ENCODE peak calls at places on chromosomes 3 and 15, in four cellular contexts. V, Y, B and Z are unnamed samples.

GRCh38 chr3:128439226-128439625 is 27.5 kb downstream of the DNAJB8 start:
- DNase-seq in V (no peak), Y (no peak), B (no peak), Z (no peak)

GRCh38 chr3:166810741-166811445 is 569.2 kb downstream of the ZBBX start:
- DNase-seq in V (no peak), Y (no peak), B (no peak), Z (no peak)

GRCh38 chr3:187955076-187955952 is 198.6 kb upstream of the LPP start:
- DNase-seq in V (no peak), Y (no peak), B (peak; percentile 45), Z (no peak)

GRCh38 chr3:46584598-46585467 is 18.7 kb upstream of the LRRC2 start:
- DNase-seq in V (no peak), Y (no peak), B (no peak), Z (no peak)

GRCh38 chr3:14514323-14514720 is 25.8 kb downstream of the GRIP2 start:
- DNase-seq in V (no peak), Y (no peak), B (no peak), Z (no peak)

GRCh38 chr15:73856458-73857192 is 16.7 kb upstream of the TBC1D21 start:
- DNase-seq in V (no peak), Y (peak; percentile 27), B (no peak), Z (no peak)

GRCh38 chr15:82177291-82178010 is 85.1 kb downstream of the EFL1 start:
- DNase-seq in V (no peak), Y (no peak), B (no peak), Z (no peak)

GRCh38 chr15:100940785-100941379 is 21.7 kb downstream of the LRRK1 start:
- DNase-seq in V (no peak), Y (no peak), B (no peak), Z (no peak)

GRCh38 chr15:72034859-72035650 is 82.9 kb downstream of the MYO9A start:
- DNase-seq in V (no peak), Y (no peak), B (no peak), Z (no peak)

GRCh38 chr15:64263567-64263966 is 92.4 kb downstream of the CSNK1G1 start:
- DNase-seq in V (peak; percentile 19), Y (no peak), B (no peak), Z (no peak)

GRCh38 chr3:1007890-1008289 is 84.9 kb upstream of the CNTN6 start:
- DNase-seq in V (no peak), Y (no peak), B (no peak), Z (no peak)

GRCh38 chr3:97959863-97960262 is 12.4 kb downstream of the RIOX2 start:
- DNase-seq in V (no peak), Y (no peak), B (no peak), Z (no peak)

GRCh38 chr3:103873897-103874545 is 1439.2 kb downstream of the ZPLD1 start:
- DNase-seq in V (no peak), Y (no peak), B (no peak), Z (no peak)

GRCh38 chr15:101578443-101578894 is 73.7 kb downstream of the TM2D3 start:
- DNase-seq in V (no peak), Y (peak; percentile 61), B (peak; percentile 50), Z (peak; percentile 44)

GRCh38 chr3:170714562-170715535 is 129.0 kb upstream of the SLC7A14 start:
- DNase-seq in V (no peak), Y (no peak), B (no peak), Z (no peak)

GRCh38 chr15:85527907-85528306 is 147.5 kb downstream of the AKAP13 start:
- DNase-seq in V (no peak), Y (no peak), B (no peak), Z (no peak)

GRCh38 chr3:123688241-123688747 is 103.4 kb upstream of the HACD2 start:
- DNase-seq in V (no peak), Y (no peak), B (peak; percentile 60), Z (peak; percentile 21)

GRCh38 chr15:40357246-40357645 is 773 bp upstream of the DISP2 start:
- DNase-seq in V (no peak), Y (peak; percentile 47), B (no peak), Z (no peak)

GRCh38 chr3:48678056-48678455 is 7.7 kb downstream of the NCKIPSD start:
- DNase-seq in V (no peak), Y (no peak), B (no peak), Z (no peak)

GRCh38 chr3:69051796-69052566 is at the start of gene TMF1:
- DNase-seq in V (peak; percentile 97), Y (peak; percentile 90), B (peak; percentile 98), Z (peak; percentile 98)

GRCh38 chr3:193803288-193803687 is 210.3 kb downstream of the OPA1 start:
- DNase-seq in V (no peak), Y (no peak), B (no peak), Z (no peak)

GRCh38 chr3:14472471-14473351 is 67.4 kb downstream of the GRIP2 start:
- DNase-seq in V (no peak), Y (no peak), B (peak; percentile 20), Z (peak; percentile 32)

GRCh38 chr3:120435621-120436020 is 15.2 kb downstream of the FSTL1 start:
- DNase-seq in V (no peak), Y (no peak), B (no peak), Z (peak; percentile 50)

GRCh38 chr15:68465861-68466560 is 34.0 kb upstream of the ITGA11 start:
- DNase-seq in V (no peak), Y (no peak), B (no peak), Z (no peak)

GRCh38 chr3:188978772-188979171 is 193.0 kb upstream of the TPRG1 start:
- DNase-seq in V (no peak), Y (no peak), B (peak; percentile 15), Z (no peak)

GRCh38 chr15:25501828-25502446 is 63.1 kb upstream of the UBE3A start:
- DNase-seq in V (no peak), Y (peak; percentile 20), B (peak; percentile 42), Z (peak; percentile 27)

GRCh38 chr3:138114988-138115971 is at the start of gene DZIP1L:
- DNase-seq in V (no peak), Y (peak; percentile 90), B (peak; percentile 23), Z (peak; percentile 35)

GRCh38 chr3:72273615-72274014 is 488.7 kb upstream of the PROK2 start:
- DNase-seq in V (no peak), Y (no peak), B (no peak), Z (no peak)

GRCh38 chr15:62909257-62909656 is 133.3 kb upstream of the TPM1 start:
- DNase-seq in V (no peak), Y (no peak), B (no peak), Z (no peak)

GRCh38 chr15:54519577-54519976 is 541.3 kb downstream of the UNC13C start:
- DNase-seq in V (peak; percentile 52), Y (no peak), B (no peak), Z (no peak)

GRCh38 chr15:68526269-68526668 is 52.5 kb upstream of the CORO2B start:
- DNase-seq in V (no peak), Y (no peak), B (no peak), Z (no peak)

GRCh38 chr15:78671626-78672211 is 30.7 kb upstream of the CHRNB4 start:
- DNase-seq in V (no peak), Y (peak; percentile 88), B (no peak), Z (no peak)

GRCh38 chr15:79117442-79118204 is 27.0 kb upstream of the RASGRF1 start:
- DNase-seq in V (no peak), Y (no peak), B (no peak), Z (no peak)

GRCh38 chr15:22827125-22827524 is 11.3 kb upstream of the NIPA2 start:
- DNase-seq in V (no peak), Y (no peak), B (no peak), Z (no peak)

GRCh38 chr3:66450389-66451022 is 50.3 kb downstream of the LRIG1 start:
- DNase-seq in V (no peak), Y (no peak), B (no peak), Z (no peak)

GRCh38 chr15:70379134-70379533 is 281.4 kb upstream of the TLE3 start:
- DNase-seq in V (no peak), Y (no peak), B (no peak), Z (no peak)

GRCh38 chr3:168094877-168095610 is 680 bp downstream of the GOLIM4 start:
- DNase-seq in V (peak; percentile 30), Y (peak; percentile 61), B (peak; percentile 75), Z (peak; percentile 33)
- TF ChIP-seq SIN3A in V (no peak), Y (no peak), B (no peak), Z (no peak)

GRCh38 chr3:178968996-178969700 is 102.5 kb downstream of the ZMAT3 start:
- DNase-seq in V (peak; percentile 46), Y (no peak), B (no peak), Z (no peak)

GRCh38 chr3:178964551-178964950 is 107.1 kb downstream of the ZMAT3 start:
- DNase-seq in V (no peak), Y (no peak), B (no peak), Z (no peak)

GRCh38 chr3:178971614-178972013 is 100.0 kb downstream of the ZMAT3 start:
- DNase-seq in V (no peak), Y (no peak), B (no peak), Z (peak; percentile 58)

GRCh38 chr3:178967184-178967532 is 104.5 kb downstream of the ZMAT3 start:
- DNase-seq in V (no peak), Y (no peak), B (no peak), Z (no peak)

GRCh38 chr3:178966299-178967183 is 105.1 kb downstream of the ZMAT3 start:
- DNase-seq in V (peak; percentile 32), Y (peak; percentile 19), B (peak; percentile 3), Z (peak; percentile 29)
- TF ChIP-seq SIN3A in V (peak; percentile 38), Y (no peak), B (no peak), Z (no peak)

GRCh38 chr15:38525489-38525888 is 39.1 kb downstream of the RASGRP1 start:
- DNase-seq in V (no peak), Y (no peak), B (no peak), Z (no peak)

GRCh38 chr15:38521316-38521715 is 43.3 kb downstream of the RASGRP1 start:
- DNase-seq in V (no peak), Y (peak; percentile 9), B (no peak), Z (no peak)

GRCh38 chr15:38522922-38523321 is 41.7 kb downstream of the RASGRP1 start:
- DNase-seq in V (no peak), Y (no peak), B (no peak), Z (no peak)

GRCh38 chr15:38526158-38526557 is 38.5 kb downstream of the RASGRP1 start:
- DNase-seq in V (no peak), Y (no peak), B (no peak), Z (no peak)

GRCh38 chr15:38524156-38524555 is 40.5 kb downstream of the RASGRP1 start:
- DNase-seq in V (no peak), Y (no peak), B (no peak), Z (no peak)
- TF ChIP-seq SIN3A in V (no peak), Y (no peak), B (no peak), Z (no peak)

GRCh38 chr3:181920409-181920808 is 208.7 kb downstream of the SOX2 start:
- DNase-seq in V (no peak), Y (no peak), B (no peak), Z (no peak)

GRCh38 chr3:181916018-181916417 is 204.3 kb downstream of the SOX2 start:
- DNase-seq in V (no peak), Y (peak; percentile 59), B (no peak), Z (no peak)

GRCh38 chr3:181915556-181915955 is 203.8 kb downstream of the SOX2 start:
- DNase-seq in V (no peak), Y (no peak), B (no peak), Z (no peak)

GRCh38 chr3:181919375-181919774 is 207.7 kb downstream of the SOX2 start:
- DNase-seq in V (no peak), Y (no peak), B (no peak), Z (peak; percentile 21)

GRCh38 chr3:181921220-181921619 is 209.5 kb downstream of the SOX2 start:
- DNase-seq in V (peak; percentile 42), Y (no peak), B (no peak), Z (no peak)
- TF ChIP-seq SIN3A in V (no peak), Y (no peak), B (no peak), Z (no peak)

GRCh38 chr3:153260681-153261080 is 98.7 kb downstream of the RAP2B start:
- DNase-seq in V (no peak), Y (no peak), B (peak; percentile 67), Z (no peak)
- TF ChIP-seq SIN3A in V (no peak), Y (no peak), B (no peak), Z (no peak)